ENCODE peak calls at places on chromosomes 13 and 19, in four cellular contexts. I, H, V and J are unnamed samples.

GRCh38 chr19:17296278-17296677 is 6.9 kb downstream of the ABHD8 start:
- DNase-seq in V (peak; percentile 50), I (no peak), H (peak; percentile 55), J (no peak)

GRCh38 chr13:31859546-31859945 is 120.2 kb downstream of the RXFP2 start:
- DNase-seq in H (no peak), V (no peak), I (no peak), J (no peak)

GRCh38 chr13:111505175-111505777 is 184.8 kb downstream of the TEX29 start:
- DNase-seq in I (no peak), H (no peak), V (no peak), J (no peak)

GRCh38 chr13:34758628-34759027 is 183.4 kb upstream of the NBEA start:
- DNase-seq in V (no peak), H (no peak), I (no peak), J (no peak)

GRCh38 chr19:40424637-40425449 is 949 bp downstream of the SERTAD1 start:
- DNase-seq in H (peak; percentile 48), I (no peak), V (no peak), J (peak; percentile 81)

GRCh38 chr19:41226053-41226873 is 7.2 kb downstream of the AXL start:
- DNase-seq in I (no peak), H (peak; percentile 77), V (no peak), J (peak; percentile 91)

GRCh38 chr19:41238244-41238643 is 19.2 kb downstream of the AXL start:
- DNase-seq in V (no peak), I (no peak), H (no peak), J (no peak)

GRCh38 chr19:8794823-8795222 is 37.3 kb downstream of the ZNF558 start:
- DNase-seq in V (no peak), H (no peak), I (no peak), J (no peak)

GRCh38 chr19:45457776-45458175 is 10.0 kb upstream of the FOSB start:
- DNase-seq in H (no peak), I (no peak), V (no peak), J (no peak)

GRCh38 chr13:90197722-90198121 is 1149.8 kb upstream of the MIR17HG start:
- DNase-seq in I (no peak), H (peak; percentile 52), V (peak; percentile 45), J (no peak)

GRCh38 chr13:51759240-51759639 is 44.7 kb downstream of the DHRS12 start:
- DNase-seq in H (peak; percentile 63), V (no peak), I (no peak), J (no peak)

GRCh38 chr19:40235238-40236025 is 8.9 kb upstream of the CCNP start:
- DNase-seq in V (no peak), I (no peak), H (no peak), J (no peak)

GRCh38 chr13:86324191-86324590 is 525.0 kb upstream of the SLITRK6 start:
- DNase-seq in H (no peak), I (no peak), V (no peak), J (no peak)

GRCh38 chr19:898663-899062 is 5.4 kb downstream of the RNU6-9 start:
- DNase-seq in H (no peak), I (no peak), V (no peak), J (no peak)

GRCh38 chr13:35699805-35700204 is 223.3 kb upstream of the MAB21L1 start:
- DNase-seq in V (no peak), I (no peak), H (peak; percentile 23), J (no peak)

GRCh38 chr19:18867199-18867598 is 28.8 kb downstream of the CERS1 start:
- DNase-seq in H (no peak), V (no peak), I (no peak), J (no peak)

GRCh38 chr13:98484289-98485219 is 92.4 kb downstream of the STK24 start:
- DNase-seq in V (peak; percentile 99), I (peak; percentile 34), H (peak; percentile 95), J (peak; percentile 93)

GRCh38 chr19:52739576-52739975 is 4.7 kb upstream of the ZNF611 start:
- DNase-seq in V (no peak), H (no peak), I (no peak), J (no peak)

GRCh38 chr13:31046711-31047279 is 114.3 kb downstream of the TEX26 start:
- DNase-seq in V (no peak), H (peak; percentile 64), I (no peak), J (no peak)

GRCh38 chr19:27754700-27755099 is 1458.3 kb downstream of the UQCRFS1 start:
- DNase-seq in V (no peak), H (no peak), I (no peak), J (no peak)

GRCh38 chr13:25732146-25732865 is 319.5 kb downstream of the SHISA2 start:
- DNase-seq in V (peak; percentile 32), I (no peak), H (peak; percentile 71), J (no peak)

GRCh38 chr13:111029957-111030609 is 85.0 kb upstream of the ARHGEF7 start:
- DNase-seq in I (no peak), V (no peak), H (no peak), J (no peak)

GRCh38 chr19:13060233-13060963 is 42.3 kb downstream of the LYL1 start:
- DNase-seq in H (no peak), I (no peak), V (peak; percentile 50), J (no peak)

GRCh38 chr19:49004964-49005614 is 11.4 kb downstream of the RUVBL2 start:
- DNase-seq in H (no peak), V (no peak), I (no peak), J (no peak)

GRCh38 chr13:112857914-112858490 is 111.0 kb upstream of the MCF2L start:
- DNase-seq in I (no peak), V (no peak), H (no peak), J (no peak)

DNA sequence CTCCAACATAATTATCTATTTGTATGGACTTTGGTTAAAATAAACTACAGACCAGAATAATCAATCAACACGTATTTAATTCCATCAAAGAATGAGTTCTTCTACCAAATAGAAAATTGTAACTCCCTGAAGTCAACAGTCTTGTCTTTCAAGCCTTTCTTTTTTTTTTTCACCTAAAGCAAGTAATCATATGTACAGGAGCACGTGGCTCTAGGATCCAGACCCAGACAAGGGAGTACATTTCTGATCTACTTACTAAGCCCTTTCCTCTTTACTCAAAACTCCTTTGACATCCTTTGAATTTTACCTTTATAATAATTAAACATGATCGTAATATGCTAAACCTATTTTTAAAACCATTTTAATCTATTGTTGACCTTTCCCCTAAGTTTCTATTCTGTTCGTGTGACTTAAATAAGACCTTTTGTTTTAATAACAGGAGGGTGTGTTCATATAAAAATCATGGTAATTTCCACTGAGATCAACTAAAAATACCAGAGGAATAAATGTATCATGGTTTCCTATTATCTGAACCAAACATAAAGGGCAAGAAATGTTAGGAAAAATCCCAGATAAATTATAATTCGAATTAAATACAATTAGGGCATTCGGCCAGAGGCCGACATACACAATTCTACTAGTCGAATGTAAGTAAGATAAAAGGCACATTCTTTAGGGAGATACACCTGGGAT is 1.7 kb downstream of the SLC7A1 start:
- DNase-seq in V (no peak), H (no peak), I (no peak), J (no peak)
- H3K4me3 ChIP-seq in V (peak overlapping the region; percentile 55), H (peak overlapping the region; percentile 81), I (peak overlapping the region; percentile 74), J (peak overlapping the region; percentile 98)

GRCh38 chr13:24540236-24541126 is 27.9 kb upstream of the PARP4 start:
- DNase-seq in H (peak; percentile 29), V (no peak), I (no peak), J (no peak)
- TF ChIP-seq CTCF in H (peak; percentile 56), V (no peak), I (no peak), J (no peak)

GRCh38 chr19:10749435-10750384 is 31.8 kb downstream of the DNM2 start:
- DNase-seq in V (no peak), I (no peak), H (no peak), J (no peak)
- H3K4me3 ChIP-seq in V (no peak overlapping the region), I (no peak overlapping the region), H (no peak overlapping the region), J (no peak overlapping the region)

DNA sequence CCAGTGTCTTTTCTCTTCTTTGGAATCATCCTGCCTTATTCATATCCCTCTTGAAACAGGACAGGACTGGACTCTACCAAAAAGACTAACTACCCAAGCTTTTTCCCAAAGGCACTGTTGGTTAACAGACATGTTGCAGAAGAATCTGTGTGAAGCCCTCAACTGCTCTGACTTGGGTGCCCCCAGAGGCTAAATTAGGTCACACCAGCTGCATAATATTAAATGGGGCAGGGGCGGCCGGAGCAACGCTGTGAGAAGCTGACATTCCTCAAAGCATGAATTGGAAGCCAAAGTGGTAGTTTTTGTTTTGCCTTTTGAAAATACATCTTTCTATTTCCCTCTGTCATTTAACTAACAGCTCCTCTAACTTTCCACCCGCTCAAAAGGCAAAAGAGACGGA is 185.9 kb downstream of the LHFPL6 start:
- DNase-seq in V (no peak), H (no peak), I (no peak), J (no peak)
- TF ChIP-seq CTCF in V (peak; percentile 15), H (peak; percentile 32), I (no peak), J (no peak)

GRCh38 chr13:20498129-20498528 is 27.5 kb downstream of the CRYL1 start:
- DNase-seq in V (no peak), I (no peak), H (no peak), J (no peak)

GRCh38 chr13:20492641-20493040 is 33.0 kb downstream of the CRYL1 start:
- DNase-seq in V (peak; percentile 45), H (peak; percentile 70), I (no peak), J (no peak)

GRCh38 chr13:20494656-20495055 is 31.0 kb downstream of the CRYL1 start:
- DNase-seq in H (no peak), V (peak; percentile 38), I (no peak), J (no peak)

GRCh38 chr13:20497376-20497775 is 28.3 kb downstream of the CRYL1 start:
- DNase-seq in H (no peak), I (no peak), V (no peak), J (no peak)

DNA sequence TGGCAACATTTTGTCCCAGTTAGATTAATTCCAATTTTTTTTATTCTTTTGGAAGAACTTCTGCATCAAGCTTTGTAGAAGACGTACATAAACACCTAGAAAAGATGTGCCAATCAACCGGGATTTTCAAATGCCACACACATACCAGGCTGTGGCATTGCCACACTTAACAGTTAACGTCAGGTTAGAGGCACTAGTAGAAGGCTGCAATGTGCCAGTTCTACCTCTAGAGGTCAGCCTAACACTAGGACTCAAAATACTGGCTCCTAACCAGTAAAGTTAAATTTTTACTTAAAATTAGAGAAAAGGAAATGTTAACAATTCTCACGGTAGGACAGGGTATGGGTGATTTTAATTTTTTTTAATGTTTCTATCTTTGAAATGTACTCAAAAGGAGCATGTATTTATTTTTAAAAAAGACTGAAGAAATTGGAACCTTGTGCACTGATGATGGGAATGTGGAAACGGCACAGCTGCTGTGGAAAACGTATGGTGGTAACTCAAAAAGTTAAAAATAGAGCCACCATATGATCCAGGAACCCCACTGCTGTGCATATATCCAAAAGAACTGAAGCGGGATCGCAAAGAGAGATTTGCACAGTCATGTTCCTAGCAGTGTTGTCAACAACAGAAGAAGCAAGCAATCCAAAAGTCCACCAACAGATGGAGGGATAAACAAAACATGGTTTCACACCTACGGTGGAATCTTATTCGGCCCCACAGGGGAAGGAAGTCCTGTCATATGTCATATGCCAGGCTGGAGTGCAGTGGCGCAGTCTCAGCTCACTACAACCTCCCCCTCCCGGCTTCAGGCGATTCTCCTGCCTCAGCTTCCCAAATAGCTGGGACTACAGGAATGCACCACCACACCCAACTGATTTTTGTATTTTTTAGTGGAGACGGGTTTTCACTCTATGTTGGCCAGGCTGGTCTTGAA is 30.3 kb downstream of the CRYL1 start:
- DNase-seq in I (peak; percentile 43), V (peak; percentile 56), H (peak; percentile 79), J (no peak)
- H3K4me3 ChIP-seq in I (no peak overlapping the region), V (no peak overlapping the region), H (peak overlapping the region; percentile 32), J (peak overlapping the region; percentile 39)